ENCODE peak calls at places on chromosomes 12 and 14, in ten cellular contexts. N is adipocyte; S is DND-41; Q is lower lobe of right lung; Z is mucosa of descending colon; I is HepG2; K is kidney; V is esophagus muscularis mucosa; M is IMR-90; W is effector memory CD4-positive, alpha-beta T cell. P is an unnamed sample. For H3K4me1, the result is how much of the 10 kb centered on the place peaks cover.

GRCh38 chr14:52954346-52955214 is 3.7 kb upstream of the FERMT2 start:
- DNase-seq in N (peak), S (no peak), Q (no peak), Z (no peak), I (no peak), K (no peak), V (no peak), M (peak), W (no peak), P (no peak)

GRCh38 chr12:11839093-11839641 is 189.7 kb downstream of the ETV6 start:
- DNase-seq in N (no peak), S (no peak), Q (no peak), Z (no peak), I (no peak), K (no peak), V (no peak), M (peak), W (no peak), P (peak)

GRCh38 chr14:22870811-22871199 is 735 bp upstream of the LRP10 start:
- DNase-seq in N (no peak), S (no peak), Q (no peak), Z (no peak), I (no peak), K (no peak), V (no peak), M (no peak), W (no peak), P (no peak)

GRCh38 chr12:124698211-124698997 is 131.0 kb upstream of the NCOR2 start:
- DNase-seq in N (peak), S (no peak), Q (no peak), Z (no peak), I (no peak), K (no peak), V (no peak), M (peak), W (no peak), P (no peak)

GRCh38 chr14:52054678-52055077 is 14.2 kb downstream of the NID2 start:
- DNase-seq in N (no peak), S (no peak), Q (no peak), Z (no peak), I (no peak), K (no peak), V (no peak), M (no peak), W (no peak), P (no peak)

GRCh38 chr14:35287481-35288013 is 4.6 kb upstream of the PSMA6 start:
- DNase-seq in N (no peak), S (peak), Q (no peak), Z (no peak), I (no peak), K (no peak), V (no peak), M (no peak), W (no peak), P (no peak)

GRCh38 chr12:113135178-113136127 is at the start of gene RASAL1:
- DNase-seq in N (no peak), S (no peak), Q (peak), Z (peak), I (peak), K (peak), V (no peak), M (no peak), W (peak), P (no peak)

GRCh38 chr12:34395056-34396005 is 373.0 kb downstream of the ALG10 start:
- DNase-seq in N (no peak), S (no peak), Q (peak), Z (peak), I (no peak), K (peak), V (peak), M (no peak), W (no peak), P (no peak)

GRCh38 chr14:95527392-95528002 is 7.4 kb upstream of the GLRX5 start:
- DNase-seq in N (peak), S (peak), Q (no peak), Z (no peak), I (peak), K (no peak), V (no peak), M (peak), W (peak), P (peak)

GRCh38 chr12:120290541-120291312 is 976 bp downstream of the RNU4-2 start:
- DNase-seq in N (peak), S (no peak), Q (peak), Z (peak), I (peak), K (no peak), V (no peak), M (no peak), W (peak), P (no peak)

GRCh38 chr14:69880051-69880487 is 853 bp downstream of the SMOC1 start:
- DNase-seq in N (no peak), S (no peak), Q (no peak), Z (no peak), I (peak), K (no peak), V (no peak), M (peak), W (no peak), P (no peak)

GRCh38 chr14:104011824-104012517 is 69.6 kb upstream of the RD3L start:
- DNase-seq in N (no peak), S (no peak), Q (peak), Z (no peak), I (no peak), K (no peak), V (no peak), M (no peak), W (no peak), P (no peak)

GRCh38 chr12:122318607-122319311 is 52.5 kb upstream of the VPS33A start:
- DNase-seq in N (peak), S (no peak), Q (no peak), Z (no peak), I (no peak), K (no peak), V (no peak), M (peak), W (no peak), P (peak)

GRCh38 chr12:111180830-111181726 is 187.8 kb downstream of the PHETA1 start:
- DNase-seq in N (peak), S (no peak), Q (peak), Z (peak), I (no peak), K (peak), V (no peak), M (peak), W (no peak), P (peak)

GRCh38 chr12:41801261-41801660 is 343.4 kb downstream of the GXYLT1 start:
- DNase-seq in N (no peak), S (no peak), Q (no peak), Z (no peak), I (no peak), K (no peak), V (no peak), M (no peak), W (no peak), P (no peak)

GRCh38 chr14:64715628-64716412 is 11.6 kb downstream of the PLEKHG3 start:
- DNase-seq in N (no peak), S (no peak), Q (no peak), Z (peak), I (no peak), K (peak), V (no peak), M (no peak), W (no peak), P (peak)

GRCh38 chr12:105967038-105967776 is 171.5 kb downstream of the NUAK1 start:
- DNase-seq in N (peak), S (no peak), Q (no peak), Z (no peak), I (no peak), K (no peak), V (no peak), M (peak), W (no peak), P (no peak)

GRCh38 chr12:99334737-99335136 is 312.8 kb upstream of the GARIN6 start:
- DNase-seq in N (peak), S (no peak), Q (no peak), Z (no peak), I (no peak), K (no peak), V (no peak), M (no peak), W (no peak), P (no peak)

GRCh38 chr14:72332871-72333270 is 400.6 kb downstream of the RGS6 start:
- DNase-seq in N (no peak), S (no peak), Q (no peak), Z (no peak), I (no peak), K (no peak), V (no peak), M (no peak), W (no peak), P (no peak)

GRCh38 chr12:115216300-115216699 is 532.3 kb upstream of the TBX3 start:
- DNase-seq in N (no peak), S (no peak), Q (no peak), Z (no peak), I (no peak), K (no peak), V (no peak), M (peak), W (no peak), P (no peak)

GRCh38 chr14:68257969-68258368 is 438.4 kb downstream of the RAD51B start:
- DNase-seq in N (no peak), S (no peak), Q (no peak), Z (no peak), I (no peak), K (no peak), V (no peak), M (no peak), W (no peak), P (no peak)
- H3K4me1 ChIP-seq in N (under half), S (under half), Q (under half), Z (under half), I (under half), K (under half), V (under half), M (under half), W (under half), P (under half)

GRCh38 chr14:73684627-73685026 is 29.6 kb downstream of the PNMA1 start:
- DNase-seq in N (no peak), S (no peak), Q (no peak), Z (no peak), I (no peak), K (no peak), V (no peak), M (no peak), W (no peak), P (no peak)
- H3K4me1 ChIP-seq in N (under half), S (under half), Q (under half), Z (under half), I (under half), K (under half), V (under half), M (under half), W (under half), P (under half)

GRCh38 chr14:92644166-92644565 is 104.3 kb downstream of the LGMN start:
- DNase-seq in N (no peak), S (no peak), Q (no peak), Z (no peak), I (no peak), K (no peak), V (no peak), M (peak), W (no peak), P (no peak)
- H3K4me1 ChIP-seq in N (under half), S (under half), Q (under half), Z (under half), I (under half), K (under half), V (under half), M (under half), W (under half), P (under half)

GRCh38 chr12:14959463-14959862 is 1.9 kb downstream of the ARHGDIB start:
- DNase-seq in N (no peak), S (no peak), Q (no peak), Z (no peak), I (no peak), K (no peak), V (no peak), M (no peak), W (no peak), P (no peak)
- H3K4me1 ChIP-seq in N (under half), S (half or more), Q (half or more), Z (under half), I (under half), K (under half), V (under half), M (under half), W (half or more), P (under half)

GRCh38 chr12:3216097-3216496 is 138.9 kb downstream of the TSPAN9 start:
- DNase-seq in N (no peak), S (no peak), Q (no peak), Z (no peak), I (no peak), K (no peak), V (no peak), M (peak), W (no peak), P (no peak)
- H3K4me1 ChIP-seq in N (under half), S (under half), Q (under half), Z (under half), I (under half), K (under half), V (half or more), M (under half), W (under half), P (under half)

GRCh38 chr14:105340821-105341408 is 26.4 kb downstream of the PACS2 start:
- DNase-seq in N (no peak), S (peak), Q (no peak), Z (no peak), I (no peak), K (no peak), V (no peak), M (peak), W (no peak), P (no peak)
- H3K4me1 ChIP-seq in N (under half), S (under half), Q (under half), Z (under half), I (under half), K (under half), V (under half), M (under half), W (under half), P (under half)

GRCh38 chr14:97640031-97640430 is 842.8 kb downstream of the VRK1 start:
- DNase-seq in N (no peak), S (no peak), Q (no peak), Z (no peak), I (no peak), K (no peak), V (no peak), M (no peak), W (no peak), P (no peak)
- H3K4me1 ChIP-seq in N (under half), S (under half), Q (under half), Z (under half), I (under half), K (under half), V (under half), M (under half), W (under half), P (under half)

DNA sequence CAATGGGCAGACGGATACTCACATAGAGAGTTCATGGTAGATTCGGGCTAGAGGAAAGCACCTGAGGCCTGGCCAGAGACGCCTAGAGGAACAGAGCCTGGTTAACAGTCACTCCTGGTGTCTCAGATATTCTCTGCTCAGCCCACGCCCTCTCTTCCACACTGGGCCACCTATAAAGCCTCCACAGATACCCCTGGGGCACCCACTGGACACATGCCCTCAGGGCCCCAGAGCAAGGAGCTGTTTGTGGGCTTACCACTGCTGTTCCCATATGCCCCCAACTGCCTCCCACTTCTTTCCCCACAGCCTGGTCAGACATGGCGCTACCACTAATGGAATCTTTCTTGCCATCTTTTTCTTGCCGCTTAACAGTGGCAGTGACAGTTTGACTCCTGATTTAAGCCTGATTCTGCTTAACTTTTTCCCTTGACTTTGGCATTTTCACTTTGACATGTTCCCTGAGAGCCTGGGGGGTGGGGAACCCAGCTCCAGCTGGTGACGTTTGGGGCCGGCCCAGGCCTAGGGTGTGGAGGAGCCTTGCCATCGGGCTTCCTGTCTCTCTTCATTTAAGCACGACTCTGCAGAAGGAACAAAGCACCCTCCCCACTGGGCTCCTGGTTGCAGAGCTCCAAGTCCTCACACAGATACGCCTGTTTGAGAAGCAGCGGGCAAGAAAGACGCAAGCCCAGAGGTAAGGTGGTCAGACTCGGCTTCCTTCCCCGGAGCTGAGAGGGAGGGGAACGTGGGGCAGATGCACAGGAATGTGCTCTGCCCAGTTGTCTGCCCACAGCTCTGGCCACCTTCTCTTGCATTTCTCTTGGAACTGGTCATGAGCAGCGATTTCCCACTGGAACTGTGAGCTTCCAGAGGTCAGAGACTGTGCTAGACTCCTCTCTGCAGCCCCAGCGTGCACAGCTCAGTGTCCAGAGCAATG is at the start of gene CD4:
- DNase-seq in N (no peak), S (peak), Q (peak), Z (peak), I (no peak), K (peak), V (no peak), M (no peak), W (peak), P (peak)
- H3K4me1 ChIP-seq in N (under half), S (under half), Q (under half), Z (under half), I (under half), K (under half), V (under half), M (under half), W (half or more), P (under half)

GRCh38 chr12:55724940-55725309 is 3.9 kb downstream of the CD63 start:
- DNase-seq in N (no peak), S (no peak), Q (no peak), Z (peak), I (no peak), K (no peak), V (no peak), M (no peak), W (no peak), P (no peak)
- H3K4me1 ChIP-seq in N (half or more), S (under half), Q (under half), Z (half or more), I (half or more), K (under half), V (half or more), M (under half), W (under half), P (half or more)